ENCODE peak calls at places on chromosomes 5 and 9, in five cellular contexts. J is neural progenitor cell, C is mammary epithelial cell, U is right cardiac atrium, E is aorta. M is an unnamed sample.
A peak's percentile ranks its signal among the peaks of the same experiment; 100 is the strongest.

GRCh38 chr9:20041717-20042116 is 252.9 kb upstream of the SLC24A2 start:
- DNase-seq in J (no peak), C (no peak), U (no peak), E (no peak), M (no peak)

GRCh38 chr5:68196876-68197275 is 18.7 kb upstream of the PIK3R1 start:
- DNase-seq in J (no peak), C (no peak), U (no peak), E (peak; percentile 69), M (no peak)

GRCh38 chr5:130316971-130317421 is 412.7 kb downstream of the CHSY3 start:
- DNase-seq in J (peak; percentile 81), C (no peak), U (no peak), E (no peak), M (peak; percentile 34)

GRCh38 chr5:54173251-54173650 is 137.1 kb downstream of the ARL15 start:
- DNase-seq in J (no peak), C (no peak), U (no peak), E (no peak), M (no peak)

GRCh38 chr5:134018154-134018985 is 13.6 kb upstream of the VDAC1 start:
- DNase-seq in J (no peak), C (peak; percentile 15), U (no peak), E (no peak), M (no peak)

GRCh38 chr9:113650207-113651131 is 186.9 kb downstream of the RGS3 start:
- DNase-seq in J (no peak), C (peak; percentile 20), U (no peak), E (no peak), M (peak; percentile 59)

GRCh38 chr5:73638344-73639095 is 12.5 kb downstream of the ARHGEF28 start:
- DNase-seq in J (no peak), C (peak; percentile 71), U (no peak), E (no peak), M (peak; percentile 80)

GRCh38 chr5:124744170-124744911 is 2.1 kb downstream of the ZNF608 start:
- DNase-seq in J (no peak), C (peak; percentile 52), U (peak; percentile 64), E (peak; percentile 65), M (peak; percentile 17)

GRCh38 chr9:133644968-133645765 is 9.0 kb downstream of the DBH start:
- DNase-seq in J (no peak), C (no peak), U (no peak), E (no peak), M (no peak)

GRCh38 chr5:73483676-73484075 is 14.6 kb upstream of the BTF3 start:
- DNase-seq in J (peak; percentile 23), C (no peak), U (no peak), E (no peak), M (no peak)

GRCh38 chr5:165459232-165459631 is 1953.8 kb downstream of the MAT2B start:
- DNase-seq in J (no peak), C (no peak), U (no peak), E (no peak), M (peak; percentile 8)

GRCh38 chr9:126927419-126927818 is 12.8 kb downstream of the RALGPS1 start:
- DNase-seq in J (no peak), C (no peak), U (no peak), E (no peak), M (no peak)

GRCh38 chr5:40754381-40755092 is 1.2 kb downstream of the TTC33 start:
- DNase-seq in J (peak; percentile 22), C (no peak), U (no peak), E (no peak), M (peak; percentile 9)

GRCh38 chr9:136511144-136511669 is 28.4 kb upstream of the SEC16A start:
- DNase-seq in J (no peak), C (no peak), U (no peak), E (no peak), M (no peak)

GRCh38 chr5:31987985-31988710 is 186.0 kb downstream of the GOLPH3 start:
- DNase-seq in J (no peak), C (peak; percentile 93), U (no peak), E (no peak), M (peak; percentile 97)

GRCh38 chr5:32217886-32218396 is 43.8 kb upstream of the GOLPH3 start:
- DNase-seq in J (peak; percentile 42), C (no peak), U (no peak), E (no peak), M (no peak)

GRCh38 chr5:54673523-54674225 is 156.1 kb downstream of the SNX18 start:
- DNase-seq in J (no peak), C (no peak), U (peak; percentile 48), E (peak; percentile 86), M (no peak)

GRCh38 chr5:92391-93220 is 638 bp downstream of the PLEKHG4B start:
- DNase-seq in J (peak; percentile 49), C (no peak), U (no peak), E (no peak), M (no peak)

GRCh38 chr5:147037517-147038205 is 159.1 kb upstream of the PPP2R2B start:
- DNase-seq in J (no peak), C (peak; percentile 83), U (no peak), E (no peak), M (peak; percentile 70)

GRCh38 chr5:6220346-6221088 is 157.8 kb downstream of the MED10 start:
- DNase-seq in J (peak; percentile 26), C (no peak), U (no peak), E (no peak), M (no peak)

GRCh38 chr5:38807570-38808461 is 38.0 kb upstream of the OSMR start:
- DNase-seq in J (no peak), C (no peak), U (no peak), E (no peak), M (no peak)

GRCh38 chr5:89857790-89858189 is 551.8 kb downstream of the CETN3 start:
- DNase-seq in J (no peak), C (no peak), U (no peak), E (no peak), M (no peak)

GRCh38 chr5:74017786-74018211 is 391.8 kb downstream of the ARHGEF28 start:
- DNase-seq in J (no peak), C (peak; percentile 94), U (peak; percentile 27), E (no peak), M (peak; percentile 84)

GRCh38 chr5:156475831-156476551 is 149.0 kb downstream of the SGCD start:
- DNase-seq in J (peak; percentile 49), C (peak; percentile 25), U (peak; percentile 48), E (peak; percentile 55), M (peak; percentile 25)

GRCh38 chr9:133994359-133995011 is 2.4 kb upstream of the VAV2 start:
- DNase-seq in J (peak; percentile 93), C (peak; percentile 50), U (peak; percentile 80), E (peak; percentile 84), M (peak; percentile 7)

GRCh38 chr9:37839491-37840461 is 39.2 kb downstream of the DCAF10 start:
- DNase-seq in J (no peak), C (peak; percentile 19), U (no peak), E (no peak), M (no peak)

GRCh38 chr5:131679911-131680310 is 44.9 kb upstream of the RAPGEF6 start:
- DNase-seq in J (no peak), C (peak; percentile 73), U (no peak), E (no peak), M (no peak)

GRCh38 chr5:40442346-40442745 is 237.4 kb upstream of the PTGER4 start:
- DNase-seq in J (no peak), C (no peak), U (no peak), E (no peak), M (no peak)

GRCh38 chr9:130639866-130640555 is 24.4 kb upstream of the PRDM12 start:
- DNase-seq in J (no peak), C (no peak), U (no peak), E (peak; percentile 35), M (no peak)

GRCh38 chr5:362189-362588 is 40.7 kb downstream of the AHRR start:
- DNase-seq in J (no peak), C (no peak), U (no peak), E (no peak), M (no peak)

GRCh38 chr9:5453673-5454072 is 3.3 kb downstream of the CD274 start:
- DNase-seq in J (no peak), C (no peak), U (peak; percentile 37), E (no peak), M (no peak)

GRCh38 chr9:116152941-116153764 is 438 bp upstream of the PAPPA start:
- DNase-seq in J (peak; percentile 81), C (no peak), U (peak; percentile 15), E (no peak), M (no peak)

GRCh38 chr5:76083555-76084495 is 642 bp downstream of the SV2C start:
- DNase-seq in J (peak; percentile 80), C (no peak), U (no peak), E (no peak), M (no peak)

GRCh38 chr5:77394064-77394716 is 97.9 kb downstream of the WDR41 start:
- DNase-seq in J (no peak), C (no peak), U (no peak), E (no peak), M (no peak)

GRCh38 chr5:77391240-77391765 is 100.8 kb downstream of the WDR41 start:
- DNase-seq in J (no peak), C (no peak), U (no peak), E (no peak), M (no peak)

GRCh38 chr5:77389746-77390145 is 102.4 kb downstream of the WDR41 start:
- DNase-seq in J (no peak), C (no peak), U (no peak), E (no peak), M (no peak)

GRCh38 chr5:77390795-77391194 is 101.3 kb downstream of the WDR41 start:
- DNase-seq in J (no peak), C (peak; percentile 29), U (no peak), E (no peak), M (no peak)

GRCh38 chr5:77390222-77390621 is 101.9 kb downstream of the WDR41 start:
- DNase-seq in J (no peak), C (no peak), U (no peak), E (no peak), M (no peak)
- H3K27ac ChIP-seq in J (no peak overlapping the region), C (no peak overlapping the region), U (no peak overlapping the region), E (peak overlapping the region; percentile 74), M (no peak overlapping the region)

GRCh38 chr5:109718216-109718615 is 28.5 kb downstream of the MAN2A1 start:
- DNase-seq in J (no peak), C (no peak), U (no peak), E (no peak), M (peak; percentile 48)
- H3K4me1 ChIP-seq in J (no peaks in the 10 kb centered on the region), C (no peaks in the 10 kb centered on the region), U (no peaks in the 10 kb centered on the region), E (peaks cover 4% of the 10 kb centered on the region), M (no peaks in the 10 kb centered on the region)

DNA sequence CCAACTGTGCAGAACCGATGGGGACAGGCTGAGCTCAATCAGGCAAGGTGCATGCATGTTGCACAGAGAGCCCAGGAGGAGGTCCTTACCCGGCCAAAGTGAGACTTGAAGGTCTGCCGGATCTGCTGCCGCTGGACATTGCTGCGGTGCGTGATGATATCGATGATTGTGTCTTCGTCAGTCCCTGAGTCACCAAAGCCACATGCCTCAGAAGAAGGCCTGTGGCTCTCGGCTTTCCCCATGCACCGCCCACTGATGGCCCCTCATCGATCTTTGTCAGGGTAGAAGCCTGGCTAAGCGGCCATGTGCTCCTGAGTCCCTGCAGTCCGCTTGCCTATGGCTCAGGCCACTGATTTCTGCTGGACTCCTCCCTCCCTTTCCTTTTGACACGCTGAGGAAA is 34.8 kb downstream of the ANXA6 start:
- DNase-seq in J (no peak), C (no peak), U (no peak), E (no peak), M (no peak)
- H3K27ac ChIP-seq in J (no peak overlapping the region), C (no peak overlapping the region), U (no peak overlapping the region), E (no peak overlapping the region), M (no peak overlapping the region)

DNA sequence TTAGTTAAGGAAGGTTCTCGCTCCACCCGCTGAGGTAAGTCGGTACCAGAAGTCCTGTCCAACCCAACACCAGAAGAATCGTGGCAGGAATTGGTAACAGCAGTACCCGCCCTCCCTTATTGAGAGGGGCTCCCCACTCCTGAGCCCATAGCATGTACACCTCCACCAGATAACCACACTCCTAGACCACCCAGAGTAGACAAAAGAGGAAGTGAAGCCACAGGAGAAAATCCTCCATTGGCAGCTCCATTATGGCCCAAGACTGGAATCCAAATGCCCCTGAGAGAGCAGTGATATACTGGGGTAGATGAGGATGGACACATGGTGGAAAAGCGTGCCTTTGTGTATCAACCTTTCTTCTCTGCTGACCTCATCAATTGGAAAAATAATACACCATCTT is 106.1 kb upstream of the EPB41L4A start:
- DNase-seq in J (no peak), C (no peak), U (no peak), E (no peak), M (no peak)
- H3K4me1 ChIP-seq in J (no peaks in the 10 kb centered on the region), C (no peaks in the 10 kb centered on the region), U (no peaks in the 10 kb centered on the region), E (no peaks in the 10 kb centered on the region), M (no peaks in the 10 kb centered on the region)